ENCODE peak calls at places on chromosomes 7 and 10, in eight cellular contexts. K is PC-9, A is neural progenitor cell, O is suprapubic skin, M is Peyer's patch, U is body of pancreas, T is A549, S is lower lobe of right lung. R is an unnamed sample.
A peak's percentile ranks its signal among the peaks of the same experiment; 100 is the strongest.

GRCh38 chr7:7956531-7957221 is 11.9 kb upstream of the GLCCI1 start:
- DNase-seq in K (peak; percentile 41), A (no peak), O (no peak), M (no peak), U (no peak), T (no peak), S (peak; percentile 49), R (no peak)

GRCh38 chr10:131977323-131978096 is 4.2 kb downstream of the BNIP3 start:
- DNase-seq in K (no peak), A (no peak), O (no peak), M (no peak), U (no peak), T (no peak), S (no peak), R (no peak)

GRCh38 chr10:111830360-111830759 is 353.2 kb downstream of the GPAM start:
- DNase-seq in K (no peak), A (peak; percentile 51), O (no peak), M (no peak), U (no peak), T (no peak), S (no peak), R (no peak)

GRCh38 chr7:141864765-141865447 is 23.6 kb upstream of the PRSS37 start:
- DNase-seq in K (no peak), A (no peak), O (no peak), M (no peak), U (no peak), T (peak; percentile 40), S (no peak), R (no peak)

GRCh38 chr7:128398016-128398840 is 11.6 kb downstream of the IMPDH1 start:
- DNase-seq in K (peak; percentile 68), A (peak; percentile 66), O (peak; percentile 74), M (peak; percentile 50), U (peak; percentile 53), T (peak; percentile 52), S (no peak), R (peak; percentile 27)

GRCh38 chr10:44878704-44879530 is 32.2 kb upstream of the TMEM72 start:
- DNase-seq in K (peak; percentile 37), A (peak; percentile 95), O (peak; percentile 90), M (peak; percentile 44), U (peak; percentile 88), T (peak; percentile 74), S (peak; percentile 89), R (peak; percentile 86)

GRCh38 chr10:88835095-88835909 is 16.3 kb downstream of the ANKRD22 start:
- DNase-seq in K (peak; percentile 65), A (peak; percentile 81), O (peak; percentile 90), M (peak; percentile 80), U (peak; percentile 89), T (peak; percentile 87), S (peak; percentile 84), R (peak; percentile 84)

GRCh38 chr7:3429981-3430380 is 128.9 kb downstream of the SDK1 start:
- DNase-seq in K (no peak), A (no peak), O (no peak), M (no peak), U (no peak), T (no peak), S (no peak), R (no peak)

GRCh38 chr7:118183254-118183585 is 744 bp upstream of the LSM8 start:
- DNase-seq in K (no peak), A (no peak), O (no peak), M (no peak), U (no peak), T (peak; percentile 6), S (no peak), R (peak; percentile 12)

GRCh38 chr7:46714904-46715303 is 793.8 kb upstream of the IGFBP3 start:
- DNase-seq in K (no peak), A (no peak), O (no peak), M (no peak), U (no peak), T (no peak), S (no peak), R (no peak)

GRCh38 chr10:52098130-52098529 is 216.0 kb upstream of the DKK1 start:
- DNase-seq in K (no peak), A (no peak), O (no peak), M (no peak), U (no peak), T (no peak), S (no peak), R (no peak)

GRCh38 chr7:82382276-82382675 is 61.3 kb downstream of the CACNA2D1 start:
- DNase-seq in K (no peak), A (peak; percentile 93), O (no peak), M (no peak), U (no peak), T (no peak), S (no peak), R (no peak)

GRCh38 chr10:63375006-63375405 is 90.8 kb downstream of the JMJD1C start:
- DNase-seq in K (no peak), A (no peak), O (no peak), M (no peak), U (no peak), T (no peak), S (no peak), R (no peak)

GRCh38 chr7:95908499-95908898 is 136.1 kb downstream of the DYNC1I1 start:
- DNase-seq in K (no peak), A (no peak), O (no peak), M (no peak), U (no peak), T (no peak), S (no peak), R (no peak)

GRCh38 chr7:19133390-19133789 is 11.8 kb downstream of the FERD3L start:
- DNase-seq in K (no peak), A (no peak), O (no peak), M (no peak), U (no peak), T (no peak), S (no peak), R (no peak)

GRCh38 chr10:89351402-89352038 is 23.7 kb downstream of the IFIT3 start:
- DNase-seq in K (no peak), A (no peak), O (no peak), M (no peak), U (no peak), T (no peak), S (no peak), R (no peak)

GRCh38 chr7:105826143-105826542 is 50.3 kb downstream of the ATXN7L1 start:
- DNase-seq in K (no peak), A (no peak), O (no peak), M (no peak), U (no peak), T (no peak), S (no peak), R (no peak)

GRCh38 chr10:3723706-3724225 is 61.2 kb downstream of the KLF6 start:
- DNase-seq in K (no peak), A (no peak), O (no peak), M (no peak), U (no peak), T (no peak), S (no peak), R (no peak)

GRCh38 chr10:131981429-131982184 is at the start of gene BNIP3:
- DNase-seq in K (peak; percentile 91), A (peak; percentile 98), O (peak; percentile 95), M (peak; percentile 86), U (peak; percentile 97), T (peak; percentile 94), S (peak; percentile 95), R (peak; percentile 84)

GRCh38 chr7:134842901-134843300 is 63.5 kb downstream of the CALD1 start:
- DNase-seq in K (no peak), A (no peak), O (no peak), M (no peak), U (no peak), T (no peak), S (no peak), R (no peak)

GRCh38 chr7:27164381-27165088 is 802 bp downstream of the HOXA9 start:
- DNase-seq in K (no peak), A (peak; percentile 87), O (peak; percentile 79), M (no peak), U (no peak), T (no peak), S (peak; percentile 54), R (no peak)

GRCh38 chr7:105810556-105810955 is 65.8 kb downstream of the ATXN7L1 start:
- DNase-seq in K (no peak), A (no peak), O (no peak), M (no peak), U (no peak), T (no peak), S (no peak), R (no peak)

GRCh38 chr7:113179313-113179712 is 61.0 kb upstream of the SMIM30 start:
- DNase-seq in K (no peak), A (no peak), O (no peak), M (no peak), U (no peak), T (no peak), S (no peak), R (no peak)

DNA sequence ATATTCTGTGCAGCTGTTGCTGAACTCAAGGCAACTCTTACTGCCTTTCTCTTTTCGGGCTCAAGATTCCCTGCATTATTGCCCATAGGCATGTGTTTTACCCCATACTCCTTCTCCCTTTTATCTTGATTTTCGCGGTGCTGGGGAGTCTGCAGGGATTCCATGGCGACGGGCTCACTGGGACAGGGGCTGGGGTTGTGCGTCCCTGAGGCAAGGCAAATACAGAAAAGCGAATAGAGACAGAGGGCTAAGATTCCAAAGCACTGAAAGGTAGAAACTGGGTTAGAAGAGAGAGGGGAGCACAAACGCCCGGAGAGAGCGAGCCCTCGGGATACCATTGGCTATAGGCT is 519 bp upstream of the RPP38 start:
- DNase-seq in K (no peak), A (no peak), O (no peak), M (no peak), U (no peak), T (no peak), S (no peak), R (no peak)
- H3K4me1 ChIP-seq in K (peaks cover 9% of the 10 kb centered on the region), A (peaks cover 4% of the 10 kb centered on the region), O (peaks cover 26% of the 10 kb centered on the region), M (no peaks in the 10 kb centered on the region), U (peaks cover 30% of the 10 kb centered on the region), T (peaks cover 23% of the 10 kb centered on the region), S (peaks cover 28% of the 10 kb centered on the region), R (peaks cover 28% of the 10 kb centered on the region)

GRCh38 chr10:26721561-26721960 is 24.1 kb downstream of the PDSS1 start:
- DNase-seq in K (no peak), A (no peak), O (no peak), M (no peak), U (peak; percentile 8), T (no peak), S (no peak), R (peak; percentile 43)
- H3K27ac ChIP-seq in K (no peak overlapping the region), A (no peak overlapping the region), O (no peak overlapping the region), M (no peak overlapping the region), U (no peak overlapping the region), T (no peak overlapping the region), S (no peak overlapping the region), R (peak overlapping the region; percentile 24)

DNA sequence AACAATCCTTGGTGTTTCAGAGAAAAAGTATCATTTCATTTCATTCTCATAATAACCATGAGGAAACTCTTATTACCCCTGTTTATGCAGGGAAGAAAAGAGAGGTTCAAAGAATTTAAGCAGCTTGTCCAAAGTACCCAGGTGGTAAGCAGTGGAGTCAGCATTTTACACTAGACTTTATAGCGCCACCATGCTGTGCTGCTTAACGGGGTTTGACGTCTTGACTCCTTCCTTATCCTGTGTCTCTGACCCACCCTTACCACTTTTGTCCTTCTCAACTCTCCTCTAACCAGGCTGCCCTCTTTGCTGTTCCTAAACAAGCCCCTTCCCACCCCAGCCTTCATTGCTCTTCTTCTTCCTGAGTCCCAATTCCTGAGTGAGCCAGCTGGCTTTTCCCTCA is 117.0 kb upstream of the AHR start:
- DNase-seq in K (no peak), A (peak; percentile 17), O (no peak), M (no peak), U (no peak), T (no peak), S (no peak), R (no peak)
- TF ChIP-seq CTCF in K (no peak), A (peak; percentile 7), O (no peak), M (no peak), U (no peak), T (peak; percentile 14), S (no peak), R (no peak)

GRCh38 chr10:123908379-123908778 is 16.8 kb upstream of the CPXM2 start:
- DNase-seq in K (no peak), A (no peak), O (no peak), M (no peak), U (no peak), T (no peak), S (no peak), R (no peak)
- H3K4me1 ChIP-seq in K (no peaks in the 10 kb centered on the region), A (peaks cover 19% of the 10 kb centered on the region), O (peaks cover 22% of the 10 kb centered on the region), M (no peaks in the 10 kb centered on the region), U (no peaks in the 10 kb centered on the region), T (no peaks in the 10 kb centered on the region), S (no peaks in the 10 kb centered on the region), R (peaks cover 12% of the 10 kb centered on the region)

R was measured in CD8-positive, alpha-beta T cell.